ENCODE peak calls at places on chromosomes 6 and 20, in five cellular contexts. U, M, E, H and S are unnamed samples.

GRCh38 chr6:53944538-53944937 is 149.7 kb downstream of the LRRC1 start:
- DNase-seq in U (no peak), M (no peak), E (no peak), H (no peak), S (no peak)

GRCh38 chr20:375265-375889 is 5.2 kb upstream of the TRIB3 start:
- DNase-seq in U (no peak), M (no peak), E (no peak), H (no peak), S (no peak)

GRCh38 chr20:56755201-56755600 is 126.1 kb downstream of the TFAP2C start:
- DNase-seq in U (no peak), M (no peak), E (no peak), H (no peak), S (no peak)

GRCh38 chr6:134539865-134540323 is 222.0 kb upstream of the SGK1 start:
- DNase-seq in U (no peak), M (no peak), E (no peak), H (no peak), S (no peak)

GRCh38 chr6:112701201-112701600 is 354.1 kb downstream of the RFPL4B start:
- DNase-seq in U (no peak), M (peak), E (no peak), H (peak), S (no peak)

GRCh38 chr6:90149280-90149679 is 147.4 kb downstream of the BACH2 start:
- DNase-seq in U (no peak), M (no peak), E (no peak), H (no peak), S (no peak)

GRCh38 chr6:138377844-138378243 is at the start of gene SMIM28:
- DNase-seq in U (peak), M (no peak), E (no peak), H (no peak), S (no peak)

GRCh38 chr6:137866200-137866913 is 702 bp upstream of the TNFAIP3 start:
- DNase-seq in U (peak), M (peak), E (no peak), H (no peak), S (no peak)

GRCh38 chr6:8627085-8627861 is 191.9 kb upstream of the SLC35B3 start:
- DNase-seq in U (no peak), M (no peak), E (no peak), H (no peak), S (no peak)

GRCh38 chr6:163469459-163469858 is 54.9 kb downstream of the QKI start:
- DNase-seq in U (no peak), M (no peak), E (no peak), H (no peak), S (no peak)

GRCh38 chr20:48329676-48330644 is 497.8 kb downstream of the PREX1 start:
- DNase-seq in U (no peak), M (no peak), E (peak), H (peak), S (no peak)

GRCh38 chr6:20708367-20709124 is 174.3 kb downstream of the CDKAL1 start:
- DNase-seq in U (no peak), M (no peak), E (no peak), H (peak), S (no peak)

GRCh38 chr6:2127484-2127911 is 117.9 kb downstream of the GMDS start:
- DNase-seq in U (peak), M (peak), E (no peak), H (no peak), S (peak)

GRCh38 chr6:166463363-166464067 is 80.8 kb upstream of the MPC1 start:
- DNase-seq in U (no peak), M (no peak), E (no peak), H (no peak), S (no peak)

GRCh38 chr20:1300083-1300840 is 28.7 kb downstream of the SDCBP2 start:
- DNase-seq in U (no peak), M (no peak), E (no peak), H (no peak), S (peak)

GRCh38 chr6:16405349-16405865 is 167.0 kb downstream of the GMPR start:
- DNase-seq in U (no peak), M (no peak), E (no peak), H (no peak), S (no peak)

GRCh38 chr6:88914885-88915598 is 48.4 kb downstream of the RNGTT start:
- DNase-seq in U (no peak), M (no peak), E (no peak), H (no peak), S (no peak)

GRCh38 chr20:20499469-20499868 is 131.6 kb downstream of the INSM1 start:
- DNase-seq in U (no peak), M (no peak), E (no peak), H (no peak), S (no peak)

GRCh38 chr6:15606347-15606746 is 56.5 kb downstream of the DTNBP1 start:
- DNase-seq in U (no peak), M (no peak), E (no peak), H (no peak), S (no peak)

GRCh38 chr6:129989396-129989795 is 29.0 kb upstream of the L3MBTL3 start:
- DNase-seq in U (no peak), M (no peak), E (no peak), H (no peak), S (no peak)

GRCh38 chr6:69732640-69733039 is 64.2 kb downstream of the LMBRD1 start:
- DNase-seq in U (no peak), M (no peak), E (no peak), H (no peak), S (no peak)

GRCh38 chr20:12201289-12201991 is 283.7 kb downstream of the BTBD3 start:
- DNase-seq in U (no peak), M (no peak), E (no peak), H (peak), S (no peak)

GRCh38 chr6:12578751-12579150 is 137.8 kb upstream of the PHACTR1 start:
- DNase-seq in U (no peak), M (no peak), E (no peak), H (peak), S (no peak)

GRCh38 chr6:85348643-85349042 is 101.2 kb upstream of the NT5E start:
- DNase-seq in U (no peak), M (no peak), E (no peak), H (no peak), S (no peak)

GRCh38 chr6:85005494-85005893 is 241.1 kb upstream of the TBX18 start:
- DNase-seq in U (no peak), M (no peak), E (no peak), H (no peak), S (no peak)

GRCh38 chr6:72669324-72669723 is 47.5 kb downstream of the KCNQ5 start:
- DNase-seq in U (no peak), M (no peak), E (no peak), H (no peak), S (no peak)

GRCh38 chr6:22025468-22026159 is 271.2 kb downstream of the PRL start:
- DNase-seq in U (no peak), M (no peak), E (peak), H (peak), S (no peak)

GRCh38 chr6:62285612-62286469 is at the start of gene KHDRBS2:
- DNase-seq in U (peak), M (peak), E (peak), H (no peak), S (peak)

GRCh38 chr6:98832282-98833100 is 1.9 kb upstream of the POU3F2 start:
- DNase-seq in U (no peak), M (no peak), E (no peak), H (peak), S (no peak)

GRCh38 chr6:33812669-33813068 is 8.9 kb upstream of the MLN start:
- DNase-seq in U (peak), M (no peak), E (peak), H (peak), S (peak)

GRCh38 chr6:152848919-152849318 is 98.3 kb downstream of the VIP start:
- DNase-seq in U (no peak), M (no peak), E (no peak), H (no peak), S (no peak)

GRCh38 chr20:19802492-19803158 is 44.6 kb downstream of the RIN2 start:
- DNase-seq in U (peak), M (no peak), E (peak), H (peak), S (no peak)

GRCh38 chr6:147222160-147222838 is 18.1 kb downstream of the STXBP5 start:
- DNase-seq in U (no peak), M (no peak), E (no peak), H (peak), S (no peak)

GRCh38 chr6:73675466-73676098 is 20.4 kb upstream of the CD109 start:
- DNase-seq in U (peak), M (peak), E (peak), H (peak), S (peak)

GRCh38 chr6:27593200-27593818 is 120.4 kb upstream of the ZNF184 start:
- DNase-seq in U (no peak), M (no peak), E (no peak), H (no peak), S (no peak)

GRCh38 chr6:152341596-152341995 is 295.6 kb downstream of the SYNE1 start:
- DNase-seq in U (no peak), M (no peak), E (no peak), H (no peak), S (no peak)

GRCh38 chr20:37529214-37529967 is 1.7 kb upstream of the BLCAP start:
- DNase-seq in U (no peak), M (no peak), E (no peak), H (no peak), S (no peak)

GRCh38 chr20:7195704-7196103 is 428.2 kb downstream of the BMP2 start:
- DNase-seq in U (no peak), M (no peak), E (no peak), H (no peak), S (no peak)

GRCh38 chr20:7196481-7196880 is 429.0 kb downstream of the BMP2 start:
- DNase-seq in U (no peak), M (no peak), E (no peak), H (no peak), S (no peak)

GRCh38 chr20:7193681-7194080 is 426.2 kb downstream of the BMP2 start:
- DNase-seq in U (no peak), M (no peak), E (no peak), H (no peak), S (no peak)
- TF ChIP-seq POLR2A in U (no peak), M (no peak), E (no peak), H (no peak), S (no peak)

GRCh38 chr6:44002591-44003344 is 124.5 kb downstream of the MRPL14 start:
- DNase-seq in U (peak), M (no peak), E (peak), H (peak), S (peak)
- H3K27ac ChIP-seq in U (no peak), M (peak), E (peak), H (peak), S (peak)

GRCh38 chr6:159761873-159762680 is at the start of gene ACAT2:
- DNase-seq in U (peak), M (peak), E (peak), H (peak), S (peak)

GRCh38 chr6:159762681-159763293 is 942 bp downstream of the ACAT2 start:
- DNase-seq in U (peak), M (peak), E (no peak), H (no peak), S (peak)

GRCh38 chr6:159761135-159761872 is 541 bp upstream of the ACAT2 start:
- DNase-seq in U (peak), M (peak), E (no peak), H (no peak), S (peak)

GRCh38 chr6:159759645-159760044 is 2.2 kb upstream of the ACAT2 start:
- DNase-seq in U (no peak), M (no peak), E (no peak), H (no peak), S (no peak)

DNA sequence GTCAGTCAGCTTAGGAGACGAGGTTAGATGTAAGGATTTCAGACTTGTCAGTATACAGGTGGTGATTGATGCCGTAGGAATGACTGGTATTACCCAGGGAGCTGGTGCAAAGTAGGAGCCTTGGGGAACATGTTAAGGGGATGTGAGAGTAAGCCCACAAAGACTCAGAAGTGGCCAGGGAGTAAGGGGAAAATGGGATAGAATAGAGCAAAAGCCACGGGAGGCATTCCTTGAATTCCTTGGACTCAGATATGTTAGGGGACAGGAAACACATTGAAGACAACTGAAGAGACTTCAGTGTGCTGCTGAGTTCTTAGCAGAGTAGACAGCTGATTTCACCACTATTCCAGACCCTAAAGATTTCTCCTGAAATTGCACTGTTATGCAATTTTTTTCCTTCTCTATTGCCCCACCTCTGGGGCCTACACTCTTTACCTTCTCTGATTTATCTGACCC is 1.2 kb upstream of the ACAT2 start:
- DNase-seq in U (no peak), M (no peak), E (no peak), H (peak), S (no peak)
- TF ChIP-seq POLR2A in U (no peak), M (no peak), E (no peak), H (no peak), S (no peak)

GRCh38 chr6:93086351-93086750 is 333.0 kb downstream of the EPHA7 start:
- DNase-seq in U (no peak), M (no peak), E (no peak), H (no peak), S (no peak)

GRCh38 chr6:93079061-93079460 is 340.3 kb downstream of the EPHA7 start:
- DNase-seq in U (no peak), M (no peak), E (no peak), H (no peak), S (no peak)

GRCh38 chr6:93088675-93089575 is 330.4 kb downstream of the EPHA7 start:
- DNase-seq in U (no peak), M (no peak), E (no peak), H (no peak), S (no peak)

GRCh38 chr6:93087606-93088005 is 331.8 kb downstream of the EPHA7 start:
- DNase-seq in U (no peak), M (no peak), E (no peak), H (no peak), S (no peak)

DNA sequence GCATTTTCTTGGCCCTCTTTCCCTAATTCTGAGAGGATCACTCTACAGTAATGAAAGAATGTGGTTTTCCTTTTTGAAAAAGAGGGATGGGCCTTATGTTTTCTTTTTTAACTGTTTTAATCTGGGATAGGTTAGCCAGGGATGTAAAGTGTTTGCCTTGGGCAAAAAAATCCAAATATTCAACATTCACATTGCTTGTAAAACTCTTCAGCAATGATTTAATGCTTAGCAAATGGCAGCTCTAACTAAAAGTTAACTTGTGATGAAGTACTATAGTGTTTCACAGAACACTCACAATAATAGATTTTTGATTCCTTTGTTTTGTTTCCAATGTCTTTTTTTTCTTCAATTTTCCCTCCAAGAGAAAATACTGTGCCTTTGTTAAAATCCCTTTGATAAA is 336.0 kb downstream of the EPHA7 start:
- DNase-seq in U (no peak), M (no peak), E (no peak), H (no peak), S (no peak)
- H3K27ac ChIP-seq in U (no peak), M (no peak), E (no peak), H (no peak), S (no peak)

DNA sequence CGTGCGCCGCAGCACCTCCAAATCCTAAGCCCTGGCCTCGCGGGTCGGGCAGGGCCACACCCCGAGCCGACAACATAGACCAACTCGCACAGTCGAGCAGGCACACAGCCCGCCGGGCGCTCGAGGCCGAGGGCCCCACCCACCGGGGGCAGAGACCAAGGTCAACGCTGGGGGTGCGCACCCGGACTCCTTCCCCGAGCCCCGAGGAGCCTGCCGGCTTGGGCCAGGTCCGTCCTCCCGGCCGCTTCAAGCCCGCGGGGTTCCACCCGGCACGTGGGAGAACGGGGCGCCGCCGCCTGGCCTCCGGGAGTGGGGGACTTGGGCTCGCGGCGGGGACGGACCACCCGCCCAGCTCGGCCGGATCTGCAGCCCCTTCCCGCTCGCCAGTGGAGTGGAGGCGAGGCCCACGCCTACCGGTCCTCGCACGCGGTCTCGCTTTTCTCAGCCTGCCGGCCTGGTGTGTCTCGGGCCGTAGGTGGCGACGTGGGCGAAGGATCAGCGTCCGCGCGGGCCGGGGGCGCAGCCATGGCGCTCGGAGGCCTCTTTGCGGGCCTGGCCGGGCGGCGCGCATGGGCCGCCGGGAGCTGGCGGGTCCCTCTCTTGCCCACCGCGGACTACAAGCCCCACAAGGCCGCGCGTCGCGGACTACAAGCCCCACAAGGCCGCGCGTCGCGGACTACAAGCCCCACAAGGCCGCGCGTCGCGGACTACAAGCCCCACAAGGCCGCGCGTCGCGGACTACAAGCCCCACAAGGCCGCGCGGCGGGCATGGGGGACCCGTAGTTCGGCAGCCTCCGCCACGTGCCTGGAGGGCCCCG is at the start of gene UCKL1:
- DNase-seq in U (peak), M (peak), E (peak), H (peak), S (peak)
- TF ChIP-seq POLR2A in U (peak), M (no peak), E (peak), H (peak), S (peak)